ENCODE peak calls at places on chromosomes 3 and 15, in five cellular contexts. D, C, U, F and P are unnamed samples.

GRCh38 chr3:43770426-43771103 is 79.8 kb downstream of the ABHD5 start:
- DNase-seq in D (no peak), C (peak; percentile 31), U (no peak), F (peak; percentile 30), P (no peak)

GRCh38 chr3:170220871-170221270 is 1.4 kb upstream of the PRKCI start:
- DNase-seq in D (no peak), C (no peak), U (no peak), F (peak; percentile 24), P (no peak)

GRCh38 chr3:16596352-16597032 is 8.7 kb downstream of the DAZL start:
- DNase-seq in D (no peak), C (no peak), U (no peak), F (no peak), P (no peak)

GRCh38 chr3:31581660-31582059 is 48.9 kb downstream of the STT3B start:
- DNase-seq in D (no peak), C (no peak), U (no peak), F (peak; percentile 34), P (no peak)

GRCh38 chr3:98778852-98779379 is 15.8 kb downstream of the ST3GAL6 start:
- DNase-seq in D (no peak), C (no peak), U (no peak), F (peak; percentile 95), P (no peak)

GRCh38 chr15:58332676-58333400 is 99.0 kb upstream of the LIPC start:
- DNase-seq in D (no peak), C (no peak), U (peak; percentile 20), F (peak; percentile 93), P (no peak)

GRCh38 chr15:38130200-38130567 is 122.5 kb upstream of the SPRED1 start:
- DNase-seq in D (no peak), C (no peak), U (no peak), F (no peak), P (no peak)

GRCh38 chr15:46416544-46416943 is 781.7 kb downstream of the SQOR start:
- DNase-seq in D (no peak), C (no peak), U (no peak), F (no peak), P (no peak)

GRCh38 chr15:29665441-29665985 is 156.8 kb downstream of the TJP1 start:
- DNase-seq in D (no peak), C (no peak), U (no peak), F (no peak), P (no peak)

GRCh38 chr15:26867199-26868007 is 541 bp downstream of the GABRA5 start:
- DNase-seq in D (peak; percentile 72), C (no peak), U (no peak), F (no peak), P (no peak)

GRCh38 chr15:90191795-90192494 is 9.2 kb upstream of the SEMA4B start:
- DNase-seq in D (peak; percentile 98), C (peak; percentile 96), U (no peak), F (no peak), P (peak; percentile 92)

GRCh38 chr15:69996842-69997478 is 100.8 kb downstream of the TLE3 start:
- DNase-seq in D (no peak), C (peak; percentile 78), U (no peak), F (no peak), P (peak; percentile 87)

GRCh38 chr3:139561959-139562676 is 22.6 kb upstream of the RBP1 start:
- DNase-seq in D (no peak), C (peak; percentile 36), U (no peak), F (peak; percentile 29), P (peak; percentile 41)

GRCh38 chr15:68098465-68098864 is 44.4 kb downstream of the PIAS1 start:
- DNase-seq in D (no peak), C (no peak), U (no peak), F (no peak), P (no peak)

GRCh38 chr3:30073622-30074021 is 532.8 kb upstream of the TGFBR2 start:
- DNase-seq in D (no peak), C (peak; percentile 6), U (no peak), F (peak; percentile 32), P (no peak)

GRCh38 chr3:52171577-52172261 is 17.5 kb upstream of the POC1A start:
- DNase-seq in D (no peak), C (no peak), U (no peak), F (peak; percentile 58), P (no peak)

GRCh38 chr3:33067484-33067883 is 29.5 kb downstream of the GLB1 start:
- DNase-seq in D (no peak), C (no peak), U (no peak), F (peak; percentile 68), P (no peak)

GRCh38 chr3:99633887-99634558 is 4.4 kb upstream of the COL8A1 start:
- DNase-seq in D (no peak), C (no peak), U (no peak), F (no peak), P (no peak)

GRCh38 chr15:96207377-96208006 is 123.0 kb upstream of the NR2F2 start:
- DNase-seq in D (no peak), C (no peak), U (no peak), F (no peak), P (no peak)

GRCh38 chr3:119323401-119324107 is 29.4 kb downstream of the ARHGAP31 start:
- DNase-seq in D (no peak), C (peak; percentile 9), U (peak; percentile 84), F (no peak), P (no peak)

GRCh38 chr3:152742368-152743347 is 92.3 kb upstream of the P2RY1 start:
- DNase-seq in D (no peak), C (no peak), U (no peak), F (peak; percentile 38), P (no peak)

GRCh38 chr3:11613319-11613718 is 30.4 kb downstream of the VGLL4 start:
- DNase-seq in D (no peak), C (no peak), U (no peak), F (no peak), P (no peak)

GRCh38 chr15:97993310-97993738 is 32.8 kb downstream of the ARRDC4 start:
- DNase-seq in D (no peak), C (no peak), U (no peak), F (no peak), P (no peak)

GRCh38 chr15:42286445-42287029 is 13.3 kb upstream of the TMEM87A start:
- DNase-seq in D (no peak), C (no peak), U (no peak), F (no peak), P (no peak)

GRCh38 chr3:113847243-113847642 is 8.7 kb downstream of the GRAMD1C start:
- DNase-seq in D (no peak), C (no peak), U (no peak), F (no peak), P (no peak)

GRCh38 chr3:58059349-58060321 is 51.4 kb downstream of the FLNB start:
- DNase-seq in D (no peak), C (no peak), U (no peak), F (peak; percentile 87), P (no peak)

GRCh38 chr3:185430375-185430774 is 67.4 kb downstream of the MAP3K13 start:
- DNase-seq in D (no peak), C (no peak), U (no peak), F (no peak), P (no peak)

GRCh38 chr15:63296195-63296594 is 18.8 kb downstream of the APH1B start:
- DNase-seq in D (no peak), C (peak; percentile 38), U (no peak), F (no peak), P (no peak)